ENCODE peak calls at places on chromosomes 6 and 20, in ten cellular contexts. G is PC-3, T is astrocyte of the cerebellum, H is ascending aorta, N is WTC11, O is osteocyte, K is uterus, V is kidney epithelial cell, A is transverse colon, Q is fibroblast of pulmonary artery. X is an unnamed sample.

GRCh38 chr6:71011861-71012260 is 55.0 kb upstream of the B3GAT2 start:
- DNase-seq in Q (no peak), O (no peak), G (no peak), A (no peak), N (no peak), V (no peak), H (no peak), T (no peak), K (no peak), X (no peak)

GRCh38 chr6:10720229-10720959 is 2.5 kb upstream of the TMEM14C start:
- DNase-seq in T (no peak), K (peak), A (peak), G (peak), N (no peak), Q (no peak), O (no peak), V (no peak), H (no peak), X (no peak)

GRCh38 chr6:104306206-104306605 is 553.5 kb downstream of the HACE1 start:
- DNase-seq in N (no peak), G (peak), H (no peak), V (no peak), A (no peak), Q (no peak), T (no peak), O (no peak), K (no peak), X (no peak)

GRCh38 chr6:163839296-163839695 is 424.8 kb downstream of the QKI start:
- DNase-seq in T (peak), Q (no peak), N (no peak), K (no peak), O (no peak), A (no peak), V (no peak), H (no peak), G (no peak), X (no peak)

GRCh38 chr6:7891098-7891872 is 19.3 kb downstream of the TXNDC5 start:
- DNase-seq in N (no peak), Q (no peak), G (no peak), O (no peak), H (no peak), T (no peak), V (no peak), K (no peak), A (no peak), X (no peak)

GRCh38 chr20:48283470-48284110 is 498.3 kb upstream of the SULF2 start:
- DNase-seq in A (peak), T (peak), K (peak), V (peak), N (no peak), H (peak), Q (peak), G (peak), O (peak), X (no peak)

GRCh38 chr6:157576621-157577390 is 195.8 kb downstream of the ZDHHC14 start:
- DNase-seq in G (no peak), O (no peak), T (no peak), A (no peak), K (no peak), H (no peak), Q (no peak), N (no peak), V (no peak), X (no peak)

GRCh38 chr20:63522091-63522868 is 1.7 kb downstream of the PPDPF start:
- DNase-seq in O (no peak), V (no peak), T (no peak), A (no peak), G (no peak), Q (no peak), K (peak), H (no peak), N (no peak), X (no peak)

GRCh38 chr6:159692303-159693127 is 526 bp downstream of the SOD2 start:
- DNase-seq in T (no peak), A (peak), O (no peak), G (peak), H (peak), V (no peak), N (peak), K (no peak), Q (no peak), X (peak)

GRCh38 chr6:72974276-72974675 is 251.0 kb downstream of the KHDC1L start:
- DNase-seq in H (no peak), A (no peak), N (no peak), G (no peak), T (no peak), K (peak), V (no peak), O (no peak), Q (no peak), X (no peak)
- TF ChIP-seq CTCF in H (no peak), A (no peak), N (no peak), G (no peak), T (no peak), K (no peak), V (no peak), O (no peak), Q (no peak), X (no peak)

GRCh38 chr6:147506704-147507114 is 1.8 kb upstream of the SAMD5 start:
- DNase-seq in V (no peak), O (peak), N (peak), T (no peak), K (peak), G (peak), A (peak), Q (peak), H (peak), X (peak)
- TF ChIP-seq CTCF in V (peak), O (peak), N (peak), T (peak), K (peak), G (peak), A (peak), Q (peak), H (peak), X (peak)

GRCh38 chr6:150068786-150069648 is at the start of gene ULBP3:
- DNase-seq in O (peak), N (peak), K (peak), V (peak), H (peak), Q (peak), G (peak), A (peak), T (peak), X (peak)
- TF ChIP-seq CTCF in O (peak), N (no peak), K (peak), V (peak), H (peak), Q (peak), G (peak), A (peak), T (peak), X (peak)

DNA sequence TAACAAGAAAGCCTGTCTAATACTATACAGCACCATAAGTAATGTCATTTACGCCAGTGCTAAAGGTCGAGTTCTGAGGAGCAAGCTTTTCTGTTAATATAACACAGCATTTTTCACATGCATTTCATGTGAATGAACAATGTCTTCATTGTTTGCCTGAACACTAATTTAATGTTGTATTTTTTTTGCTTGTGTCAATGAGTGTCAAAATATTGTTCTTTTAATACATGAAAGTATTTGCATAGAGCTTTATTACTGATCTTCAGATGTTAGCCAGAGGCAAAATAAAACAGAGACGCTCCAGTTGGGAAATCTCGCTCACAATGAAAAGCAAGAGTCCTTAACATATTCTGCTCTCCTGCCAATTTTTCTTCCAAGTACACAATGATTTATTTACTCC is 151.8 kb downstream of the FOXC1 start:
- DNase-seq in G (peak), N (no peak), K (no peak), H (no peak), O (no peak), A (no peak), T (no peak), V (no peak), Q (no peak), X (no peak)
- TF ChIP-seq CTCF in G (no peak), N (no peak), K (no peak), H (no peak), O (no peak), A (no peak), T (no peak), V (no peak), Q (no peak), X (no peak)

GRCh38 chr6:168908887-168909286 is 344.8 kb downstream of the THBS2 start:
- DNase-seq in G (no peak), O (no peak), N (no peak), H (peak), Q (peak), T (no peak), A (no peak), K (no peak), V (no peak), X (no peak)
- TF ChIP-seq CTCF in G (no peak), O (peak), N (no peak), H (no peak), Q (no peak), T (no peak), A (no peak), K (peak), V (no peak), X (no peak)

DNA sequence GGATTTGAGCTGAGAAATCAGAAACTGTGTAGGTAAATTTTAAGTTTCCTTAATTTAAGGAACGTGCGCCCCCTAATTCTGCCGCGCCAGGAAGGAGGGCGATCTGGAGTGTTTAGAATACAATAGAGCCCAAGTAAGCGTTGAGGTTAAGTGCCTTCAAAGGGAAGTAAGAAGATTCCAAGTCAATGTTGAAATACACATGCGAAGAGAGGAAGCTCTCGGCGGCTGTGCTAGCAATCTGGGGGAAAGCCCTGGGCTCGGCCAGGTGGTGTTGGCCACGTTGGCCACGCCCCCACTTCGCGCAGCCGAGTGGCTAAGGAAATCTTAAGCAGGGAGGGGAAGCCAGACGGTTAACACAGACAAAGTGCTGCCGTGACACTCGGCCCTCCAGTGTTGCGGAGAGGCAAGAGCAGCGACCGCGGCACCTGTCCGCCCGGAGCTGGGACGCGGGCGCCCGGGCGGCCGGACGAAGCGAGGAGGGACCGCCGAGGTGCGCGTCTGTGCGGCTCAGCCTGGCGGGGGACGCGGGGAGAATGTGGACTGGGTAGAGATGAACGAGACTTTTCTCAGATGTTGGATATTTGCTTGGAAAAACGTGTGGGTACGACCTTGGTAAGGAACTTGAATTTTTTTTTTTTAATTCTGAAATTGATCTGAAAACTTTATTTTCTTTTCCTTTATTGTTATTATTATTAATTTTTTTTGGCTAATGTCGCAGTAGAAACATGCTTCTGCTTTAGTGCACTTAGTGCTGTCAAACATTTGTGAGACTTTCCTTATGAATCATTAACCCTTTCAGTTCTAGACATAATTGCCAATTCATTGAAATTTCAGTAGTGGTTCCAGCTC is at the start of gene PRDM1:
- DNase-seq in Q (peak), A (peak), N (peak), T (no peak), H (peak), V (peak), G (peak), O (no peak), K (peak), X (peak)
- TF ChIP-seq CTCF in Q (no peak), A (peak), N (no peak), T (no peak), H (no peak), V (peak), G (peak), O (peak), K (no peak), X (peak)

X was measured in GM10248.